ENCODE peak calls at places on chromosome 3, in nine cellular contexts. One of them, this sample, is unnamed.
A peak's percentile ranks its signal among the peaks of the same experiment; 100 is the strongest.

GRCh38 chr3:133941390-133941789 is 45.7 kb upstream of the RAB6B start:
- DNase-seq in RWPE1: no peak
- DNase-seq in A549: no peak
- DNase-seq in ovary: peak; percentile 40
- DNase-seq in caudate nucleus: no peak
- DNase-seq in GM23338: peak; percentile 23
- DNase-seq in CD8-positive, alpha-beta memory T cell: no peak
- DNase-seq in Peyer's patch: no peak
- DNase-seq in transverse colon: no peak
- DNase-seq in this sample: no peak

GRCh38 chr3:39208463-39209055 is 16.2 kb upstream of the XIRP1 start:
- DNase-seq in A549: peak; percentile 64
- DNase-seq in ovary: no peak
- DNase-seq in RWPE1: peak; percentile 27
- DNase-seq in CD8-positive, alpha-beta memory T cell: peak; percentile 36
- DNase-seq in transverse colon: peak; percentile 64
- DNase-seq in GM23338: peak; percentile 84
- DNase-seq in Peyer's patch: no peak
- DNase-seq in caudate nucleus: no peak
- DNase-seq in this sample: peak; percentile 37

GRCh38 chr3:104519068-104519467 is 847.6 kb upstream of the ALCAM start:
- DNase-seq in GM23338: peak; percentile 2
- DNase-seq in A549: no peak
- DNase-seq in Peyer's patch: no peak
- DNase-seq in RWPE1: no peak
- DNase-seq in CD8-positive, alpha-beta memory T cell: no peak
- DNase-seq in transverse colon: no peak
- DNase-seq in ovary: no peak
- DNase-seq in caudate nucleus: no peak
- DNase-seq in this sample: no peak

GRCh38 chr3:60743631-60744164 is 507.6 kb downstream of the FHIT start:
- DNase-seq in caudate nucleus: no peak
- DNase-seq in A549: no peak
- DNase-seq in GM23338: peak; percentile 64
- DNase-seq in transverse colon: no peak
- DNase-seq in CD8-positive, alpha-beta memory T cell: no peak
- DNase-seq in RWPE1: no peak
- DNase-seq in ovary: no peak
- DNase-seq in Peyer's patch: no peak
- DNase-seq in this sample: no peak

GRCh38 chr3:31274406-31275024 is 258.2 kb upstream of the STT3B start:
- DNase-seq in A549: no peak
- DNase-seq in caudate nucleus: no peak
- DNase-seq in ovary: no peak
- DNase-seq in Peyer's patch: no peak
- DNase-seq in GM23338: no peak
- DNase-seq in transverse colon: no peak
- DNase-seq in CD8-positive, alpha-beta memory T cell: no peak
- DNase-seq in RWPE1: no peak
- DNase-seq in this sample: no peak

GRCh38 chr3:80785475-80785874 is 976.0 kb downstream of the GBE1 start:
- DNase-seq in caudate nucleus: no peak
- DNase-seq in ovary: no peak
- DNase-seq in A549: no peak
- DNase-seq in RWPE1: no peak
- DNase-seq in Peyer's patch: no peak
- DNase-seq in CD8-positive, alpha-beta memory T cell: no peak
- DNase-seq in transverse colon: no peak
- DNase-seq in GM23338: peak; percentile 32
- DNase-seq in this sample: no peak

GRCh38 chr3:191085091-191085490 is 114.0 kb upstream of the OSTN start:
- DNase-seq in ovary: no peak
- DNase-seq in Peyer's patch: no peak
- DNase-seq in RWPE1: no peak
- DNase-seq in transverse colon: no peak
- DNase-seq in caudate nucleus: no peak
- DNase-seq in GM23338: no peak
- DNase-seq in A549: no peak
- DNase-seq in CD8-positive, alpha-beta memory T cell: no peak
- DNase-seq in this sample: no peak

GRCh38 chr3:150497956-150498355 is 48.3 kb downstream of the SERP1 start:
- DNase-seq in RWPE1: peak; percentile 36
- DNase-seq in A549: peak; percentile 24
- DNase-seq in ovary: no peak
- DNase-seq in CD8-positive, alpha-beta memory T cell: no peak
- DNase-seq in Peyer's patch: no peak
- DNase-seq in caudate nucleus: no peak
- DNase-seq in transverse colon: no peak
- DNase-seq in GM23338: no peak
- DNase-seq in this sample: no peak

GRCh38 chr3:123034120-123034519 is 6.6 kb upstream of the SEMA5B start:
- DNase-seq in caudate nucleus: no peak
- DNase-seq in CD8-positive, alpha-beta memory T cell: no peak
- DNase-seq in transverse colon: no peak
- DNase-seq in A549: no peak
- DNase-seq in Peyer's patch: no peak
- DNase-seq in RWPE1: no peak
- DNase-seq in GM23338: no peak
- DNase-seq in ovary: no peak
- DNase-seq in this sample: no peak

GRCh38 chr3:190399677-190400076 is 11.7 kb downstream of the CLDN16 start:
- DNase-seq in ovary: no peak
- DNase-seq in CD8-positive, alpha-beta memory T cell: no peak
- DNase-seq in transverse colon: no peak
- DNase-seq in caudate nucleus: no peak
- DNase-seq in Peyer's patch: no peak
- DNase-seq in A549: no peak
- DNase-seq in RWPE1: no peak
- DNase-seq in GM23338: no peak
- DNase-seq in this sample: no peak

GRCh38 chr3:10335871-10336622 is 15.1 kb upstream of the SEC13 start:
- DNase-seq in RWPE1: no peak
- DNase-seq in GM23338: no peak
- DNase-seq in ovary: no peak
- DNase-seq in caudate nucleus: no peak
- DNase-seq in A549: no peak
- DNase-seq in transverse colon: no peak
- DNase-seq in CD8-positive, alpha-beta memory T cell: no peak
- DNase-seq in Peyer's patch: no peak
- DNase-seq in this sample: no peak

GRCh38 chr3:56196700-56197099 is 271.6 kb downstream of the ERC2 start:
- DNase-seq in A549: no peak
- DNase-seq in CD8-positive, alpha-beta memory T cell: no peak
- DNase-seq in GM23338: no peak
- DNase-seq in Peyer's patch: no peak
- DNase-seq in transverse colon: no peak
- DNase-seq in caudate nucleus: no peak
- DNase-seq in RWPE1: no peak
- DNase-seq in ovary: no peak
- DNase-seq in this sample: no peak

GRCh38 chr3:41404601-41405000 is 205.3 kb downstream of the CTNNB1 start:
- DNase-seq in transverse colon: no peak
- DNase-seq in ovary: no peak
- DNase-seq in CD8-positive, alpha-beta memory T cell: no peak
- DNase-seq in RWPE1: no peak
- DNase-seq in Peyer's patch: no peak
- DNase-seq in GM23338: no peak
- DNase-seq in caudate nucleus: no peak
- DNase-seq in A549: no peak
- DNase-seq in this sample: peak; percentile 91

GRCh38 chr3:111729087-111729846 is 129.8 kb upstream of the PHLDB2 start:
- DNase-seq in RWPE1: no peak
- DNase-seq in ovary: peak; percentile 68
- DNase-seq in transverse colon: no peak
- DNase-seq in A549: no peak
- DNase-seq in GM23338: no peak
- DNase-seq in caudate nucleus: no peak
- DNase-seq in CD8-positive, alpha-beta memory T cell: no peak
- DNase-seq in Peyer's patch: no peak
- DNase-seq in this sample: no peak

GRCh38 chr3:177538064-177538742 is 340.9 kb upstream of the TBL1XR1 start:
- DNase-seq in A549: no peak
- DNase-seq in CD8-positive, alpha-beta memory T cell: no peak
- DNase-seq in Peyer's patch: no peak
- DNase-seq in ovary: peak; percentile 48
- DNase-seq in transverse colon: no peak
- DNase-seq in GM23338: peak; percentile 12
- DNase-seq in caudate nucleus: no peak
- DNase-seq in RWPE1: no peak
- DNase-seq in this sample: no peak

GRCh38 chr3:128482857-128483656 is 9.9 kb downstream of the GATA2 start:
- DNase-seq in caudate nucleus: no peak
- DNase-seq in transverse colon: no peak
- DNase-seq in CD8-positive, alpha-beta memory T cell: no peak
- DNase-seq in Peyer's patch: no peak
- DNase-seq in ovary: no peak
- DNase-seq in GM23338: peak; percentile 57
- DNase-seq in A549: no peak
- DNase-seq in RWPE1: peak; percentile 49
- DNase-seq in this sample: no peak

DNA sequence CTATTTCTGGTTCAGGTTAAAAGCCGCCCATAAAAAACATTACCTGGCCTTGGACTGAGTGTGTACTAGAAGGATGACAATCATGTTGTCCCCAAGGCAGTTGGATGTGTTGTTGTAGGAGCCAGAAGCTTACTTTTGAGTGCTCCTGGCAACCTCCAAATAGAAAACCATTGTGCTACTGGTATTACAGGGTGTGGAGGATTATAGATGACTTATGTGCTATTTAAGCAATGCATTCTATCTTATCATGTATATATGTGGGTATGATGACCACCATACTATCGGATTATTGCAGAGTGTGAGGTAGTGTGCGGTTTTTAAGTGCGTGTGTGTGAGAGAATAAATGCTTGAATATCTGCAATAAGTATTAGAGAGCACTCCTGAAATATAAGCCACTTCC is 11.9 kb upstream of the MBNL1 start:
- DNase-seq in caudate nucleus: no peak
- DNase-seq in A549: no peak
- DNase-seq in Peyer's patch: no peak
- DNase-seq in ovary: no peak
- DNase-seq in GM23338: no peak
- DNase-seq in transverse colon: no peak
- DNase-seq in RWPE1: no peak
- DNase-seq in CD8-positive, alpha-beta memory T cell: no peak
- DNase-seq in this sample: no peak
- H3K27ac ChIP-seq in caudate nucleus: no peak overlapping the region
- H3K27ac ChIP-seq in A549: no peak overlapping the region
- H3K27ac ChIP-seq in Peyer's patch: peak overlapping the region; percentile 63
- H3K27ac ChIP-seq in ovary: no peak overlapping the region
- H3K27ac ChIP-seq in GM23338: no peak overlapping the region
- H3K27ac ChIP-seq in transverse colon: peak overlapping the region; percentile 76
- H3K27ac ChIP-seq in RWPE1: no peak overlapping the region
- H3K27ac ChIP-seq in CD8-positive, alpha-beta memory T cell: peak overlapping the region; percentile 68
- H3K27ac ChIP-seq in this sample: no peak overlapping the region

GRCh38 chr3:131526801-131527347 is 24.1 kb upstream of the MRPL3 start:
- DNase-seq in A549: peak; percentile 70
- DNase-seq in GM23338: peak; percentile 91
- DNase-seq in ovary: peak; percentile 43
- DNase-seq in transverse colon: no peak
- DNase-seq in Peyer's patch: peak; percentile 45
- DNase-seq in CD8-positive, alpha-beta memory T cell: no peak
- DNase-seq in RWPE1: no peak
- DNase-seq in caudate nucleus: no peak
- DNase-seq in this sample: no peak

GRCh38 chr3:131530374-131530773 is 27.6 kb upstream of the MRPL3 start:
- DNase-seq in Peyer's patch: no peak
- DNase-seq in caudate nucleus: no peak
- DNase-seq in A549: no peak
- DNase-seq in GM23338: no peak
- DNase-seq in RWPE1: no peak
- DNase-seq in CD8-positive, alpha-beta memory T cell: no peak
- DNase-seq in transverse colon: no peak
- DNase-seq in ovary: no peak
- DNase-seq in this sample: no peak

GRCh38 chr3:131535131-131535530 is 32.4 kb upstream of the MRPL3 start:
- DNase-seq in ovary: no peak
- DNase-seq in transverse colon: no peak
- DNase-seq in CD8-positive, alpha-beta memory T cell: no peak
- DNase-seq in Peyer's patch: no peak
- DNase-seq in A549: no peak
- DNase-seq in caudate nucleus: no peak
- DNase-seq in RWPE1: peak; percentile 14
- DNase-seq in GM23338: no peak
- DNase-seq in this sample: peak; percentile 31

GRCh38 chr3:131532645-131533044 is 29.9 kb upstream of the MRPL3 start:
- DNase-seq in ovary: no peak
- DNase-seq in Peyer's patch: no peak
- DNase-seq in transverse colon: no peak
- DNase-seq in GM23338: no peak
- DNase-seq in caudate nucleus: no peak
- DNase-seq in CD8-positive, alpha-beta memory T cell: no peak
- DNase-seq in RWPE1: no peak
- DNase-seq in A549: no peak
- DNase-seq in this sample: no peak

DNA sequence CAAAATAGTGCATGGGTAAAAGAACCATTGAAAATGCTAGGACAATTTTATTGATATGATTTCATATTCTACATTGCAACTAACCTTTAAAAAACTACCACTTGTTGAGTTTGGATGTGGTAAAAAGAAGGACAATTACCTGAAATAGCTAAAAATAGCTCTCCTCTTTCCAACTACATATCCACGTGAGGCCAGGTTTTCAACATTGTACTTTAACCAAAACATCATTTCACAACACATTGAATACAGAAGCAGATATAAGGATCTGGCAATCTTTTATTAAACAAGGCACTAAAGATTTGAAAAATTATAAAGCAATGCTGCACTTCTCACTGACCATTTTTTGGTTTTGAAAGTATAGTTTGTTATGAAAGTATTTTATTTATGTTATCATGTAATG is 28.1 kb upstream of the MRPL3 start:
- DNase-seq in ovary: no peak
- DNase-seq in caudate nucleus: no peak
- DNase-seq in GM23338: no peak
- DNase-seq in A549: no peak
- DNase-seq in Peyer's patch: no peak
- DNase-seq in RWPE1: no peak
- DNase-seq in transverse colon: no peak
- DNase-seq in CD8-positive, alpha-beta memory T cell: no peak
- DNase-seq in this sample: no peak
- H3K27ac ChIP-seq in ovary: no peak overlapping the region
- H3K27ac ChIP-seq in caudate nucleus: no peak overlapping the region
- H3K27ac ChIP-seq in GM23338: no peak overlapping the region
- H3K27ac ChIP-seq in A549: no peak overlapping the region
- H3K27ac ChIP-seq in Peyer's patch: no peak overlapping the region
- H3K27ac ChIP-seq in RWPE1: no peak overlapping the region
- H3K27ac ChIP-seq in transverse colon: no peak overlapping the region
- H3K27ac ChIP-seq in CD8-positive, alpha-beta memory T cell: no peak overlapping the region
- H3K27ac ChIP-seq in this sample: no peak overlapping the region

GRCh38 chr3:76361010-76361409 is 575.7 kb upstream of the ZNF717 start:
- DNase-seq in Peyer's patch: no peak
- DNase-seq in caudate nucleus: no peak
- DNase-seq in ovary: no peak
- DNase-seq in RWPE1: no peak
- DNase-seq in CD8-positive, alpha-beta memory T cell: no peak
- DNase-seq in A549: no peak
- DNase-seq in transverse colon: no peak
- DNase-seq in GM23338: no peak
- DNase-seq in this sample: peak; percentile 6
- H3K27ac ChIP-seq in Peyer's patch: no peak overlapping the region
- H3K27ac ChIP-seq in caudate nucleus: no peak overlapping the region
- H3K27ac ChIP-seq in ovary: no peak overlapping the region
- H3K27ac ChIP-seq in RWPE1: no peak overlapping the region
- H3K27ac ChIP-seq in CD8-positive, alpha-beta memory T cell: no peak overlapping the region
- H3K27ac ChIP-seq in A549: no peak overlapping the region
- H3K27ac ChIP-seq in transverse colon: no peak overlapping the region
- H3K27ac ChIP-seq in GM23338: no peak overlapping the region
- H3K27ac ChIP-seq in this sample: no peak overlapping the region

GRCh38 chr3:45112939-45113338 is 33.2 kb downstream of the CDCP1 start:
- DNase-seq in transverse colon: no peak
- DNase-seq in Peyer's patch: no peak
- DNase-seq in RWPE1: no peak
- DNase-seq in ovary: no peak
- DNase-seq in A549: no peak
- DNase-seq in CD8-positive, alpha-beta memory T cell: no peak
- DNase-seq in GM23338: no peak
- DNase-seq in caudate nucleus: no peak
- DNase-seq in this sample: no peak
- H3K27ac ChIP-seq in transverse colon: no peak overlapping the region
- H3K27ac ChIP-seq in Peyer's patch: no peak overlapping the region
- H3K27ac ChIP-seq in RWPE1: no peak overlapping the region
- H3K27ac ChIP-seq in ovary: no peak overlapping the region
- H3K27ac ChIP-seq in A549: no peak overlapping the region
- H3K27ac ChIP-seq in CD8-positive, alpha-beta memory T cell: no peak overlapping the region
- H3K27ac ChIP-seq in GM23338: no peak overlapping the region
- H3K27ac ChIP-seq in caudate nucleus: no peak overlapping the region
- H3K27ac ChIP-seq in this sample: no peak overlapping the region